ENCODE peak calls at places on chromosomes 6 and 20, in six cellular contexts. J is DMS153, F is AML-193, Y is RPMI7951, T is ELR, U is cardiac fibroblast. S is an unnamed sample.

GRCh38 chr20:25294459-25295385 is 46.8 kb downstream of the PYGB start:
- DNase-seq in U (peak), J (no peak), Y (peak), T (peak), F (no peak), S (peak)

GRCh38 chr6:21448485-21449109 is 145.0 kb upstream of the SOX4 start:
- DNase-seq in U (no peak), F (no peak), T (no peak), J (no peak), Y (no peak), S (no peak)

GRCh38 chr6:167050903-167051302 is 51.7 kb downstream of the CEP43 start:
- DNase-seq in J (no peak), Y (no peak), U (no peak), F (no peak), T (no peak), S (no peak)

GRCh38 chr6:136069119-136069518 is 181.0 kb downstream of the MTFR2 start:
- DNase-seq in J (no peak), F (no peak), U (peak), T (peak), Y (peak), S (no peak)

GRCh38 chr20:4026093-4026601 is 10.8 kb upstream of the RNF24 start:
- DNase-seq in J (no peak), F (peak), T (peak), U (peak), Y (peak), S (no peak)

GRCh38 chr6:149895702-149896310 is 2.1 kb downstream of the RAET1E start:
- DNase-seq in Y (peak), J (peak), F (peak), U (peak), T (peak), S (no peak)

GRCh38 chr6:149482542-149483261 is 2.1 kb downstream of the ZC3H12D start:
- DNase-seq in Y (no peak), T (no peak), U (no peak), J (no peak), F (peak), S (no peak)

GRCh38 chr20:48679603-48680002 is 148.2 kb downstream of the PREX1 start:
- DNase-seq in Y (no peak), U (no peak), J (no peak), T (no peak), F (no peak), S (no peak)

GRCh38 chr20:34076952-34077351 is 35.1 kb downstream of the EIF2S2 start:
- DNase-seq in J (no peak), U (no peak), T (no peak), Y (no peak), F (no peak), S (no peak)

GRCh38 chr6:85357651-85358050 is 92.2 kb upstream of the NT5E start:
- DNase-seq in Y (no peak), T (peak), F (no peak), U (no peak), J (no peak), S (no peak)

GRCh38 chr20:36465109-36466080 is 75.9 kb upstream of the MYL9 start:
- DNase-seq in F (no peak), J (peak), Y (peak), T (peak), U (peak), S (no peak)

GRCh38 chr6:54697423-54697822 is 149.1 kb upstream of the FAM83B start:
- DNase-seq in T (peak), F (no peak), J (no peak), U (peak), Y (peak), S (no peak)

GRCh38 chr20:38751360-38751976 is 3.2 kb downstream of the ACTR5 start:
- DNase-seq in Y (peak), F (peak), T (peak), J (no peak), U (peak), S (no peak)

GRCh38 chr6:22025468-22026159 is 271.2 kb downstream of the PRL start:
- DNase-seq in T (no peak), J (peak), F (peak), U (peak), Y (peak), S (no peak)

S was measured in B cell.